ENCODE peak calls at places on chromosomes 16 and 17, in ten cellular contexts. K is ELR; R is HFFc6; V is GM04504; I is posterior cingulate gyrus; U is endodermal cell; Z is T-helper 9 cell; H is tibial nerve; S is mesenteric fat pad; W is activated T-helper 9 cell treated with anti-CD3 and anti-CD28 coated beads, Interleukin-2, amount 50 U/mL, for 16 hours. Q is an unnamed sample.

GRCh38 chr17:5800646-5801045 is 216.3 kb upstream of the NLRP1 start:
- DNase-seq in R (no peak), H (no peak), Z (no peak), S (no peak), I (no peak), U (peak), K (no peak), V (no peak), W (no peak), Q (no peak)

GRCh38 chr17:81081619-81082176 is 46.7 kb downstream of the BAIAP2 start:
- DNase-seq in W (no peak), R (no peak), K (no peak), Z (no peak), V (no peak), U (no peak), S (no peak), I (no peak), H (no peak), Q (no peak)

GRCh38 chr17:8408371-8408770 is 10.7 kb upstream of the RNF222 start:
- DNase-seq in I (no peak), W (no peak), R (no peak), S (no peak), K (no peak), Z (no peak), V (no peak), U (peak), H (no peak), Q (no peak)

GRCh38 chr16:58414938-58415451 is 22.7 kb downstream of the GINS3 start:
- DNase-seq in I (no peak), R (no peak), K (no peak), S (no peak), Z (no peak), H (no peak), W (no peak), V (no peak), U (no peak), Q (no peak)

GRCh38 chr17:28499366-28499668 is 6.8 kb upstream of the FOXN1 start:
- DNase-seq in S (no peak), W (no peak), V (no peak), U (no peak), R (no peak), Z (no peak), H (no peak), I (no peak), K (no peak), Q (no peak)

GRCh38 chr17:21215935-21216334 is 2.0 kb upstream of the TMEM11 start:
- DNase-seq in Z (no peak), V (no peak), H (no peak), U (no peak), W (no peak), R (no peak), K (peak), S (no peak), I (no peak), Q (no peak)

GRCh38 chr16:56851671-56852400 is 13.2 kb upstream of the SLC12A3 start:
- DNase-seq in I (no peak), U (peak), W (no peak), K (peak), R (no peak), S (no peak), V (no peak), Z (no peak), H (no peak), Q (peak)

GRCh38 chr17:58204796-58205195 is 12.3 kb downstream of the EPX start:
- DNase-seq in U (no peak), W (no peak), H (no peak), Z (no peak), R (no peak), K (peak), S (no peak), V (no peak), I (no peak), Q (no peak)

GRCh38 chr16:26019406-26019805 is 327.6 kb downstream of the HS3ST4 start:
- DNase-seq in I (no peak), U (no peak), H (no peak), V (no peak), K (no peak), R (no peak), W (no peak), Z (no peak), S (no peak), Q (no peak)

GRCh38 chr17:20083460-20083859 is 74.3 kb downstream of the SPECC1 start:
- DNase-seq in H (no peak), V (no peak), W (no peak), S (no peak), R (no peak), Z (no peak), U (no peak), K (no peak), I (no peak), Q (no peak)

GRCh38 chr16:26281681-26282080 is 589.9 kb downstream of the HS3ST4 start:
- DNase-seq in V (no peak), K (no peak), U (peak), S (no peak), W (no peak), H (no peak), I (no peak), R (no peak), Z (no peak), Q (no peak)

GRCh38 chr17:1049446-1050225 is 52.7 kb downstream of the TIMM22 start:
- DNase-seq in K (no peak), S (no peak), H (no peak), Z (no peak), U (no peak), V (no peak), R (no peak), W (no peak), I (peak), Q (no peak)

GRCh38 chr16:59213952-59214351 is 479.8 kb upstream of the GOT2 start:
- DNase-seq in S (no peak), Z (no peak), U (no peak), H (no peak), I (no peak), V (no peak), K (no peak), W (no peak), R (peak), Q (no peak)

GRCh38 chr17:75976175-75976848 is 2.7 kb downstream of the ACOX1 start:
- DNase-seq in R (no peak), U (no peak), W (no peak), V (no peak), Z (no peak), K (no peak), S (no peak), H (no peak), I (no peak), Q (no peak)

GRCh38 chr16:73599870-73600269 is 551.9 kb upstream of the ZFHX3 start:
- DNase-seq in R (no peak), H (no peak), V (no peak), U (no peak), Z (no peak), K (no peak), I (no peak), W (no peak), S (no peak), Q (no peak)

GRCh38 chr17:46841561-46842379 is 9.6 kb upstream of the WNT9B start:
- DNase-seq in V (no peak), K (peak), R (no peak), U (peak), H (no peak), Z (peak), I (no peak), W (no peak), S (no peak), Q (no peak)

GRCh38 chr17:67578058-67578457 is 139.7 kb upstream of the NOL11 start:
- DNase-seq in W (no peak), Z (no peak), S (no peak), V (no peak), H (no peak), U (peak), I (no peak), R (no peak), K (no peak), Q (no peak)

GRCh38 chr17:56616239-56616638 is 22.7 kb downstream of the NOG start:
- DNase-seq in U (no peak), I (no peak), H (no peak), S (no peak), R (no peak), W (no peak), K (no peak), Z (no peak), V (no peak), Q (no peak)

GRCh38 chr17:17994271-17994670 is 21.6 kb downstream of the DRC3 start:
- DNase-seq in H (no peak), S (no peak), K (peak), Z (no peak), R (no peak), W (no peak), U (peak), V (no peak), I (peak), Q (no peak)

GRCh38 chr17:27559506-27559931 is 71.5 kb upstream of the LGALS9 start:
- DNase-seq in K (peak), H (no peak), S (no peak), W (no peak), V (no peak), I (no peak), R (no peak), Z (no peak), U (no peak), Q (no peak)

GRCh38 chr17:58109197-58109596 is 26.0 kb downstream of the DYNLL2 start:
- DNase-seq in W (no peak), U (no peak), S (no peak), V (no peak), R (no peak), H (no peak), I (no peak), Z (no peak), K (no peak), Q (no peak)

GRCh38 chr16:56450275-56450889 is 750 bp downstream of the NUDT21 start:
- DNase-seq in W (no peak), H (no peak), U (peak), I (no peak), S (no peak), Z (no peak), K (peak), V (no peak), R (peak), Q (peak)

GRCh38 chr17:45050680-45051059 is 762 bp downstream of the DCAKD start:
- DNase-seq in Z (peak), S (no peak), I (no peak), V (no peak), R (no peak), W (peak), U (peak), H (no peak), K (peak), Q (peak)

GRCh38 chr16:23403547-23403946 is 49.4 kb downstream of the COG7 start:
- DNase-seq in R (no peak), H (no peak), K (no peak), V (no peak), Z (no peak), S (no peak), U (no peak), I (no peak), W (no peak), Q (no peak)

GRCh38 chr16:58336332-58337089 is 41.7 kb upstream of the PRSS54 start:
- DNase-seq in Z (peak), V (peak), U (peak), H (peak), W (peak), S (peak), I (peak), R (peak), K (peak), Q (peak)

GRCh38 chr16:50526796-50527195 is 21.4 kb upstream of the NKD1 start:
- DNase-seq in K (no peak), I (no peak), U (peak), W (no peak), Z (no peak), S (no peak), R (no peak), H (no peak), V (no peak), Q (no peak)

GRCh38 chr17:42891539-42892152 is 9.0 kb upstream of the G6PC1 start:
- DNase-seq in W (no peak), S (no peak), U (peak), I (no peak), R (no peak), V (no peak), H (no peak), Z (no peak), K (no peak), Q (no peak)